ENCODE peak calls at places on chromosomes 12 and 14, in five cellular contexts. Z, B, K, L and N are unnamed samples.

GRCh38 chr14:99244299-99244959 is 27.6 kb downstream of the BCL11B start:
- DNase-seq in Z (no peak), B (no peak), K (no peak), L (no peak), N (no peak)

GRCh38 chr12:118326971-118327370 is 45.7 kb downstream of the TAOK3 start:
- DNase-seq in Z (no peak), B (no peak), K (no peak), L (no peak), N (no peak)

GRCh38 chr12:12176402-12176801 is 90.4 kb downstream of the LRP6 start:
- DNase-seq in Z (no peak), B (no peak), K (no peak), L (no peak), N (no peak)

GRCh38 chr14:61264022-61264571 is 17.0 kb downstream of the TMEM30B start:
- DNase-seq in Z (no peak), B (no peak), K (no peak), L (no peak), N (no peak)

GRCh38 chr14:20684662-20685456 is 499 bp downstream of the RNASE4 start:
- DNase-seq in Z (no peak), B (peak; percentile 57), K (peak; percentile 80), L (no peak), N (peak; percentile 56)

GRCh38 chr12:119857036-119857435 is 20.1 kb downstream of the CIT start:
- DNase-seq in Z (no peak), B (no peak), K (no peak), L (no peak), N (no peak)

GRCh38 chr12:122963928-122964240 is 2.4 kb downstream of the ABCB9 start:
- DNase-seq in Z (no peak), B (peak; percentile 84), K (no peak), L (no peak), N (peak; percentile 56)

GRCh38 chr14:91911474-91912032 is 35.9 kb downstream of the FBLN5 start:
- DNase-seq in Z (peak; percentile 52), B (peak; percentile 48), K (no peak), L (peak; percentile 58), N (peak; percentile 68)

GRCh38 chr12:119630223-119630781 is 36.7 kb downstream of the TMEM233 start:
- DNase-seq in Z (no peak), B (no peak), K (no peak), L (no peak), N (no peak)

GRCh38 chr12:126700115-126700514 is 1566.9 kb upstream of the TMEM132C start:
- DNase-seq in Z (no peak), B (no peak), K (no peak), L (no peak), N (no peak)

GRCh38 chr14:88026890-88027289 is 22.0 kb downstream of the GPR65 start:
- DNase-seq in Z (no peak), B (no peak), K (no peak), L (no peak), N (no peak)

GRCh38 chr14:88023658-88024187 is 18.8 kb downstream of the GPR65 start:
- DNase-seq in Z (no peak), B (no peak), K (no peak), L (no peak), N (no peak)

GRCh38 chr14:88029500-88029899 is 24.6 kb downstream of the GPR65 start:
- DNase-seq in Z (no peak), B (no peak), K (no peak), L (no peak), N (no peak)

GRCh38 chr14:88030079-88030478 is 25.1 kb downstream of the GPR65 start:
- DNase-seq in Z (peak; percentile 46), B (no peak), K (no peak), L (no peak), N (no peak)

GRCh38 chr14:88025350-88025749 is 20.4 kb downstream of the GPR65 start:
- DNase-seq in Z (no peak), B (no peak), K (no peak), L (no peak), N (no peak)
- H3K4me3 ChIP-seq in Z (no peak overlapping the region), B (no peak overlapping the region), K (no peak overlapping the region), L (no peak overlapping the region), N (no peak overlapping the region)

GRCh38 chr12:92597997-92598396 is 104.8 kb upstream of the PLEKHG7 start:
- DNase-seq in Z (no peak), B (no peak), K (no peak), L (no peak), N (no peak)
- H3K27ac ChIP-seq in Z (no peak overlapping the region), B (no peak overlapping the region), K (no peak overlapping the region), L (no peak overlapping the region), N (no peak overlapping the region)

GRCh38 chr14:101972126-101972785 is 7.9 kb downstream of the DYNC1H1 start:
- DNase-seq in Z (no peak), B (peak; percentile 80), K (peak; percentile 91), L (no peak), N (peak; percentile 91)
- H3K4me3 ChIP-seq in Z (no peak overlapping the region), B (no peak overlapping the region), K (no peak overlapping the region), L (no peak overlapping the region), N (no peak overlapping the region)

DNA sequence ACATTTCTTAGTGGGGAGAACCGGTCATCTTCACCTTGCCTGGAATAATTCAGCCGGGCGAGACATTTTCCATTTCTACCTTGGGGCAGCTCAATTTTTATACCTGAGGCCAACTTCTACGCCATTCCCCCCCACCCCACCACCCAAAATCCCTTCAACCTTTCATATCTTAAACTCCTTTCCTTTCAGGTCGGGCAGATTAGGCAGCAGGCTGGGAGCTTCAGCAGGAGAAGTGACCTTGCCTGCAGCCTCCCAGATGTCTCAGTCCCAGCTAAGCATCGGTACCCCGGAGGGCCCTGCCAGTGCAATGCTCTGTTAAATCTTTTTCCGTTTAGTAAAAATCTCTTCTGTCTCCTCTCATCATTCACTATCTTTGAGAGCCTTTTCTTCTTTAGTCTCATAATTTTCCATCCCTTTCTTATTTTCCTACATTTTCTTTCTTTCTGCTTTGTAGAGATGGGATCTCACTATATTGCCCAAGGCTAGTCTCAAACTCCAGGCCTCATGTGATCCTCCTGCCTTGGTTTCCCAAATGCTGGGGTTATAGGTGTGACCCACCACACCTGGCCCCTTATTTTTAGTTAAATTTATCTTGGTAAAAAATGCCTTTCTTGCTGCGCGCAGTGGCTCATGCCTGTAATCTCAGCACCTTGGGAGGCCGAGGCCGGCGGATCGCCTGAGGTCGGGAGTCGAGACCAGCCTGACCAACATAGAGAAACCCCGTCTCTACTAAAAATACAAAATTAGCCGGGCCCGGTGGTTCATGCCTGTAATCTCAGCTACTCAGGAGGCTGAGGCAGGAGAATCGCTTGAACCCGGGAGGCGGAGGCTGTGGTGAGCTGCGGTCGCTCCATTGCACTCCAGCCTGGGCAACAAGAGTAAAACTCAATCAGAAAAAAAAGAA is 1.2 kb downstream of the SLC2A3 start:
- DNase-seq in Z (no peak), B (no peak), K (no peak), L (no peak), N (no peak)
- H3K27ac ChIP-seq in Z (peak overlapping the region; percentile 94), B (peak overlapping the region; percentile 71), K (peak overlapping the region; percentile 93), L (peak overlapping the region; percentile 79), N (no peak overlapping the region)

GRCh38 chr14:70809238-70810214 is at the start of gene MAP3K9:
- DNase-seq in Z (peak; percentile 84), B (peak; percentile 96), K (peak; percentile 74), L (peak; percentile 99), N (peak; percentile 96)

GRCh38 chr14:70811578-70811977 is 2.3 kb upstream of the MAP3K9 start:
- DNase-seq in Z (no peak), B (no peak), K (no peak), L (no peak), N (no peak)

GRCh38 chr14:70811065-70811464 is 1.8 kb upstream of the MAP3K9 start:
- DNase-seq in Z (no peak), B (no peak), K (no peak), L (no peak), N (no peak)

GRCh38 chr14:70812124-70812818 is 3.0 kb upstream of the MAP3K9 start:
- DNase-seq in Z (no peak), B (no peak), K (no peak), L (no peak), N (no peak)

GRCh38 chr14:70810621-70811020 is 1.3 kb upstream of the MAP3K9 start:
- DNase-seq in Z (no peak), B (no peak), K (no peak), L (no peak), N (no peak)
- H3K4me3 ChIP-seq in Z (no peak overlapping the region), B (peak overlapping the region; percentile 79), K (no peak overlapping the region), L (peak overlapping the region; percentile 95), N (peak overlapping the region; percentile 95)

GRCh38 chr14:63486729-63487128 is 56.4 kb downstream of the PPP2R5E start:
- DNase-seq in Z (no peak), B (no peak), K (no peak), L (no peak), N (no peak)
- H3K27ac ChIP-seq in Z (no peak overlapping the region), B (no peak overlapping the region), K (no peak overlapping the region), L (no peak overlapping the region), N (no peak overlapping the region)

GRCh38 chr12:56188786-56189335 is 422 bp downstream of the SMARCC2 start:
- DNase-seq in Z (peak; percentile 13), B (peak; percentile 70), K (no peak), L (peak; percentile 71), N (peak; percentile 69)

GRCh38 chr12:56192582-56192981 is 3.3 kb upstream of the SMARCC2 start:
- DNase-seq in Z (no peak), B (no peak), K (no peak), L (no peak), N (no peak)

GRCh38 chr12:56189336-56189917 is at the start of gene SMARCC2:
- DNase-seq in Z (peak; percentile 84), B (peak; percentile 91), K (peak; percentile 90), L (peak; percentile 93), N (peak; percentile 91)

GRCh38 chr12:56189918-56190694 is 823 bp upstream of the SMARCC2 start:
- DNase-seq in Z (peak; percentile 68), B (peak; percentile 89), K (peak; percentile 86), L (peak; percentile 81), N (peak; percentile 79)

DNA sequence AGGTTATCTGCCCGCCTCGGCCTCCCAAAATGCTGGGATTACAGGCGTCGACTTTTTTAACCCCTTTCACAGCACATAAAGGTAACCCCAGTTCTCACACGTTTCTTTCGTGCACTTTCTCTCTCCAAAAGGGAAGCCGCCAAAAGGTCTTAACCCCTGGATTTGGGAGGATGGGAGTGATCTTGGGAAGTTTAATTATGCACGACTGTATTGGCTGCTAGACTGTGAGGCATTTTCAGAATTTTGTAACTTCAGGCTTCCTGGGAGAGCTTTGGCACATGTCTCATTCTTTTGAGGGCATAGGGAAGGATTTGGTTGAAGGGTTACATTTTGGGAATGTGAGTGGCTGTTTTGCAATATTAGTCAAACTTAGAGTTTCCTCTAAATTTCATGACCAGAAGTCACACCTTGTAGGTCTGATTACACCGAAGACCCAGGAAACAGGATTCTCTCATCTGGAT is 1.4 kb upstream of the SMARCC2 start:
- DNase-seq in Z (no peak), B (no peak), K (no peak), L (no peak), N (peak; percentile 29)
- H3K4me3 ChIP-seq in Z (peak overlapping the region; percentile 36), B (peak overlapping the region; percentile 89), K (peak overlapping the region; percentile 94), L (peak overlapping the region; percentile 100), N (peak overlapping the region; percentile 73)

DNA sequence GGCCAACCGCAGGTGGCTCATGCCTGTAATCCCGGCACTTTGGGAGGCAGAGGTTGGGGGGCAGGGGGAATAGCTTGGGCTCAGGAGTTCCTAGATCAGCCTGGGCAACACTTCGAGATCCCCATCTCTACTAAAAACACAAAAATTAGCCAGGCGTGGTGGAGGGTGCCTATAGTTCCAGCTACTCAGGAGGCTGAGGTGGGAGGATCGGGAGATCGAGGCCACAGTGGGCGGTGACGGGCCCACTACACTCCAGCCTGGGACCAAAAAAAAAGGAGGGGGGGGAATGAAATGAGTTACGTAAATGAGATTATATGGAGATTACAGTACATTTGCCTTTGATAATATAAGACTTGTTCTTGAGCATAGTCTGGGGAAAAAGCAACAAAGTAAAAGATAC is 1.1 kb downstream of the RPAP3 start:
- DNase-seq in Z (no peak), B (no peak), K (no peak), L (no peak), N (no peak)
- H3K27ac ChIP-seq in Z (no peak overlapping the region), B (peak overlapping the region; percentile 69), K (no peak overlapping the region), L (no peak overlapping the region), N (no peak overlapping the region)